ENCODE peak calls at places on chromosomes 13 and 19, in seven cellular contexts. V is CD4-positive, alpha-beta T cell; K is cardiac fibroblast; O is mucosa of descending colon; R is thoracic aorta; Q is Calu3; I is tibial nerve. N is an unnamed sample.

GRCh38 chr19:3698386-3698950 is 1.8 kb downstream of the PIP5K1C start:
- DNase-seq in V (no peak), K (no peak), O (no peak), R (no peak), Q (no peak), I (no peak), N (no peak)

GRCh38 chr19:10104665-10105221 is 1.4 kb upstream of the PPAN start:
- DNase-seq in V (peak; percentile 87), K (no peak), O (peak; percentile 70), R (no peak), Q (no peak), I (no peak), N (no peak)

GRCh38 chr19:55467236-55468053 is 2.9 kb upstream of the C19orf85 start:
- DNase-seq in V (peak; percentile 30), K (peak; percentile 84), O (peak; percentile 67), R (no peak), Q (peak; percentile 90), I (peak; percentile 72), N (peak; percentile 66)

GRCh38 chr13:83007226-83007625 is 875.0 kb downstream of the SLITRK1 start:
- DNase-seq in V (no peak), K (no peak), O (no peak), R (no peak), Q (no peak), I (no peak), N (no peak)

GRCh38 chr13:113882716-113883115 is 18.8 kb upstream of the GAS6 start:
- DNase-seq in V (no peak), K (no peak), O (no peak), R (no peak), Q (no peak), I (no peak), N (no peak)

GRCh38 chr19:10858204-10858828 is 10.1 kb downstream of the C19orf38 start:
- DNase-seq in V (no peak), K (peak; percentile 44), O (no peak), R (no peak), Q (no peak), I (no peak), N (no peak)

GRCh38 chr13:79802389-79803140 is 321.6 kb downstream of the NDFIP2 start:
- DNase-seq in V (no peak), K (no peak), O (no peak), R (no peak), Q (no peak), I (no peak), N (no peak)

GRCh38 chr19:46955813-46956371 is 63.7 kb upstream of the NPAS1 start:
- DNase-seq in V (no peak), K (no peak), O (no peak), R (no peak), Q (no peak), I (no peak), N (no peak)

GRCh38 chr19:46624958-46625661 is at the start of gene PTGIR:
- DNase-seq in V (no peak), K (peak; percentile 89), O (peak; percentile 68), R (peak; percentile 82), Q (no peak), I (peak; percentile 74), N (no peak)

GRCh38 chr13:50589651-50590054 is 253.8 kb downstream of the DLEU7 start:
- DNase-seq in V (no peak), K (peak; percentile 91), O (no peak), R (no peak), Q (no peak), I (no peak), N (no peak)

GRCh38 chr19:29873024-29873800 is 61.4 kb downstream of the CCNE1 start:
- DNase-seq in V (peak; percentile 41), K (peak; percentile 20), O (no peak), R (no peak), Q (peak; percentile 66), I (peak; percentile 9), N (peak; percentile 43)

GRCh38 chr19:6020972-6021805 is 43.2 kb upstream of the RANBP3 start:
- DNase-seq in V (no peak), K (no peak), O (peak; percentile 29), R (no peak), Q (no peak), I (no peak), N (no peak)

GRCh38 chr19:47427241-47428176 is 8.2 kb upstream of the MEIS3 start:
- DNase-seq in V (peak; percentile 56), K (peak; percentile 60), O (no peak), R (no peak), Q (peak; percentile 89), I (peak; percentile 41), N (no peak)

GRCh38 chr13:97028441-97029299 is 34.4 kb upstream of the OXGR1 start:
- DNase-seq in V (no peak), K (peak; percentile 76), O (no peak), R (no peak), Q (peak; percentile 47), I (peak; percentile 84), N (peak; percentile 65)

GRCh38 chr13:108572782-108573211 is 56.6 kb upstream of the MYO16 start:
- DNase-seq in V (no peak), K (no peak), O (no peak), R (no peak), Q (no peak), I (no peak), N (no peak)

GRCh38 chr19:18291590-18292459 is 10.4 kb upstream of the JUND start:
- DNase-seq in V (peak; percentile 71), K (peak; percentile 69), O (peak; percentile 95), R (peak; percentile 66), Q (peak; percentile 47), I (peak; percentile 77), N (no peak)

GRCh38 chr19:860481-861098 is 1.1 kb downstream of the CFD start:
- DNase-seq in V (peak; percentile 36), K (peak; percentile 49), O (peak; percentile 85), R (no peak), Q (peak; percentile 78), I (peak; percentile 66), N (no peak)

GRCh38 chr19:1251233-1251502 is 2.8 kb downstream of the MIDN start:
- DNase-seq in V (no peak), K (peak; percentile 79), O (no peak), R (no peak), Q (no peak), I (no peak), N (no peak)

GRCh38 chr19:3975144-3975543 is 4.2 kb upstream of the DAPK3 start:
- DNase-seq in V (no peak), K (no peak), O (no peak), R (no peak), Q (no peak), I (no peak), N (no peak)

GRCh38 chr13:113465241-113465640 is 12.0 kb upstream of the ADPRHL1 start:
- DNase-seq in V (no peak), K (no peak), O (no peak), R (no peak), Q (no peak), I (no peak), N (no peak)

GRCh38 chr19:9498183-9498902 is at the start of gene ZNF560:
- DNase-seq in V (no peak), K (peak; percentile 67), O (no peak), R (no peak), Q (no peak), I (no peak), N (no peak)

GRCh38 chr19:47109541-47110375 is 3.8 kb downstream of the ZC3H4 start:
- DNase-seq in V (peak; percentile 32), K (peak; percentile 66), O (no peak), R (no peak), Q (peak; percentile 57), I (no peak), N (no peak)

GRCh38 chr13:95087746-95088305 is 213.4 kb downstream of the ABCC4 start:
- DNase-seq in V (no peak), K (peak; percentile 73), O (no peak), R (no peak), Q (no peak), I (no peak), N (no peak)

GRCh38 chr13:65854431-65854830 is 1375.7 kb downstream of the PCDH9 start:
- DNase-seq in V (no peak), K (no peak), O (no peak), R (no peak), Q (no peak), I (no peak), N (no peak)

DNA sequence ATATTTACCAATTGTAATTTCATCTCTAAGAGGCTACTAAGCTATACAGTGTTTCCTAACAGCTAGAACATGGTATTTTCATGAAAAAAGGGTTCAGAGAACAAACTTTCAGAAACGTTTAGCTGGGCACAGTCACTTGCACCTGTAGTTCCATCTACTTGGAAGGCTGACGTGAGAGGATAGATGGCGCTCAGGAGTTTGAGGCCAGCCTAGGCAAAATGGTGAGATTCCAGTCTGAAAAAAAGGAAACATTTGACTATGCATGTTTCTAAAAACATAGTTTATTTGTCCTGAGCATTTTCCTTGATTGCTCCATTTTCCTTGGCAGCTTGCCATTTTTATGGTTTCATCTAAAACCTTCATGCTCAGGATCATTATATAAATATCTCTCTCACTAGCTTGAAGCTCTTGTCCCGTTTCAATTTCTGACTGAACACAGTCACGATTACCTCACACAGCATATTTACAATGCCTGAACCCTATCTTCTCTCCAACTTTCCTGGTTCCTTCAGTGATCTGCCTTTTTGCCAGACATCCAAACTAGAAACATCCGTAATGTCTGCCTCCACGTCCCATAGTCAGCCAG is 200.8 kb downstream of the RGCC start:
- DNase-seq in V (no peak), K (peak; percentile 83), O (no peak), R (no peak), Q (no peak), I (no peak), N (no peak)
- TF ChIP-seq CTCF in V (no peak), K (no peak), O (no peak), R (no peak), Q (no peak), I (no peak), N (no peak)

GRCh38 chr19:34962945-34963530 is 991 bp downstream of the ZNF792 start:
- DNase-seq in V (no peak), K (peak; percentile 32), O (no peak), R (no peak), Q (no peak), I (no peak), N (no peak)

GRCh38 chr19:34961775-34962174 is 2.3 kb downstream of the ZNF792 start:
- DNase-seq in V (no peak), K (no peak), O (no peak), R (no peak), Q (no peak), I (no peak), N (no peak)

GRCh38 chr19:34964598-34964997 is 569 bp upstream of the ZNF792 start:
- DNase-seq in V (no peak), K (no peak), O (no peak), R (no peak), Q (no peak), I (no peak), N (no peak)

GRCh38 chr19:34962281-34962944 is 1.6 kb downstream of the ZNF792 start:
- DNase-seq in V (no peak), K (no peak), O (no peak), R (no peak), Q (no peak), I (no peak), N (no peak)

GRCh38 chr19:34963531-34964406 is at the start of gene ZNF792:
- DNase-seq in V (peak; percentile 32), K (peak; percentile 42), O (peak; percentile 84), R (no peak), Q (peak; percentile 79), I (peak; percentile 23), N (no peak)
- TF ChIP-seq CTCF in V (no peak), K (no peak), O (no peak), R (no peak), Q (no peak), I (no peak), N (no peak)

GRCh38 chr13:98189841-98190505 is 12.9 kb upstream of the RNF113B start:
- DNase-seq in V (no peak), K (no peak), O (no peak), R (no peak), Q (no peak), I (no peak), N (no peak)
- TF ChIP-seq CTCF in V (no peak), K (peak; percentile 9), O (no peak), R (no peak), Q (no peak), I (no peak), N (no peak)

GRCh38 chr13:40340368-40341085 is 325.9 kb downstream of the FOXO1 start:
- DNase-seq in V (no peak), K (no peak), O (no peak), R (no peak), Q (no peak), I (no peak), N (no peak)
- TF ChIP-seq CTCF in V (no peak), K (peak; percentile 15), O (no peak), R (no peak), Q (no peak), I (no peak), N (no peak)

N was measured in omental fat pad.